ENCODE peak calls at places on chromosome 1, in five cellular contexts. F is neural crest cell, A is hypothalamus, P is SJSA1, D is lower leg skin. S is an unnamed sample.

GRCh38 chr1:225418598-225418997 is 9.2 kb downstream of the LBR start:
- DNase-seq in F (no peak), A (no peak), D (no peak), P (no peak), S (no peak)

GRCh38 chr1:118947790-118948189 is 40.4 kb downstream of the TBX15 start:
- DNase-seq in D (no peak), F (no peak), A (no peak), P (peak), S (no peak)

GRCh38 chr1:151837197-151837596 is 2.4 kb downstream of the C2CD4D start:
- DNase-seq in A (no peak), P (no peak), F (no peak), D (no peak), S (no peak)

GRCh38 chr1:223776075-223776814 is 63.9 kb downstream of the CAPN2 start:
- DNase-seq in A (no peak), F (no peak), P (peak), D (no peak), S (peak)

GRCh38 chr1:100627936-100628335 is 90.0 kb downstream of the GPR88 start:
- DNase-seq in F (no peak), P (no peak), D (no peak), A (no peak), S (no peak)

GRCh38 chr1:234702342-234703000 is 92.5 kb upstream of the IRF2BP2 start:
- DNase-seq in D (peak), A (no peak), P (peak), F (no peak), S (no peak)

GRCh38 chr1:43273708-43274107 is 3.9 kb downstream of the TMEM125 start:
- DNase-seq in F (no peak), D (no peak), P (no peak), A (no peak), S (no peak)

GRCh38 chr1:21491483-21492170 is 17.6 kb upstream of the ALPL start:
- DNase-seq in A (no peak), D (no peak), P (peak), F (no peak), S (no peak)

GRCh38 chr1:221263831-221264767 is 384.9 kb downstream of the HLX start:
- DNase-seq in P (peak), D (peak), A (peak), F (peak), S (no peak)

GRCh38 chr1:187229496-187229895 is 400.7 kb downstream of the PLA2G4A start:
- DNase-seq in D (no peak), A (no peak), P (no peak), F (no peak), S (no peak)

GRCh38 chr1:177862916-177863315 is 106.9 kb downstream of the SEC16B start:
- DNase-seq in F (no peak), P (no peak), D (no peak), A (no peak), S (no peak)

GRCh38 chr1:118773656-118774055 is 214.5 kb downstream of the TBX15 start:
- DNase-seq in P (no peak), F (no peak), A (no peak), D (no peak), S (no peak)

GRCh38 chr1:115130786-115131185 is 41.5 kb upstream of the TSPAN2 start:
- DNase-seq in F (no peak), D (no peak), A (no peak), P (no peak), S (no peak)

GRCh38 chr1:101566883-101567538 is 330.2 kb downstream of the S1PR1 start:
- DNase-seq in P (no peak), A (no peak), D (no peak), F (no peak), S (no peak)